ENCODE peak calls at places on chromosomes 2 and 18, in eight cellular contexts. R is HCT116, Z is IMR-90, N is A549, B is K562, Q is GM12878, K is HepG2, P is H1. H is an unnamed sample.

GRCh38 chr2:172972005-172972619 is 103.5 kb upstream of the MAP3K20 start:
- DNase-seq in R (peak; percentile 36), B (peak; percentile 72), N (peak; percentile 53), Z (peak; percentile 48), K (peak; percentile 52), P (peak; percentile 79), Q (no peak), H (peak; percentile 43)

GRCh38 chr18:79943608-79944125 is 7.8 kb downstream of the SLC66A2 start:
- DNase-seq in Q (no peak), R (no peak), B (no peak), N (no peak), K (no peak), Z (no peak), P (no peak), H (no peak)

GRCh38 chr2:145488571-145488970 is 968.7 kb upstream of the ZEB2 start:
- DNase-seq in B (no peak), N (no peak), K (no peak), Z (no peak), P (no peak), R (no peak), Q (no peak), H (no peak)

GRCh38 chr2:212926948-212927347 is 224.5 kb downstream of the IKZF2 start:
- DNase-seq in Q (no peak), N (no peak), P (no peak), R (no peak), Z (no peak), B (no peak), K (no peak), H (no peak)

GRCh38 chr2:152336103-152336853 is 1.3 kb downstream of the FMNL2 start:
- DNase-seq in Q (no peak), K (peak; percentile 41), N (peak; percentile 33), Z (peak; percentile 47), P (peak; percentile 73), B (no peak), R (no peak), H (peak; percentile 74)

GRCh38 chr18:70522183-70522582 is 233.3 kb downstream of the SOCS6 start:
- DNase-seq in Q (no peak), B (no peak), Z (no peak), R (no peak), P (no peak), K (no peak), N (no peak), H (no peak)

GRCh38 chr2:240351826-240352426 is 83.5 kb upstream of the GPC1 start:
- DNase-seq in Z (no peak), B (no peak), K (no peak), Q (no peak), R (no peak), P (no peak), N (no peak), H (peak; percentile 86)

GRCh38 chr2:177328056-177328455 is 63.5 kb upstream of the NFE2L2 start:
- DNase-seq in K (no peak), Z (peak; percentile 69), B (no peak), R (no peak), N (no peak), Q (no peak), P (no peak), H (no peak)

GRCh38 chr18:6476201-6476600 is 61.5 kb upstream of the L3MBTL4 start:
- DNase-seq in Q (no peak), P (no peak), R (no peak), Z (no peak), N (no peak), K (no peak), B (no peak), H (peak; percentile 68)

GRCh38 chr2:24892928-24893327 is 27.1 kb downstream of the ADCY3 start:
- DNase-seq in N (no peak), Q (no peak), K (no peak), R (no peak), Z (peak; percentile 63), B (no peak), P (no peak), H (no peak)

GRCh38 chr2:41856946-41857345 is 190.9 kb upstream of the PKDCC start:
- DNase-seq in P (no peak), Q (no peak), K (no peak), N (no peak), R (no peak), B (no peak), Z (no peak), H (no peak)

GRCh38 chr2:20013061-20013721 is 723 bp upstream of the MATN3 start:
- DNase-seq in N (no peak), B (no peak), Z (no peak), R (no peak), Q (no peak), K (peak; percentile 94), P (peak; percentile 52), H (no peak)

GRCh38 chr2:6053711-6054393 is 361.7 kb downstream of the SOX11 start:
- DNase-seq in K (no peak), R (no peak), N (no peak), B (no peak), Z (no peak), Q (no peak), P (no peak), H (no peak)

GRCh38 chr18:10374195-10374594 is 80.2 kb upstream of the APCDD1 start:
- DNase-seq in Q (no peak), Z (no peak), N (no peak), R (no peak), P (no peak), K (no peak), B (no peak), H (no peak)

GRCh38 chr2:8486141-8486540 is 195.7 kb upstream of the ID2 start:
- DNase-seq in P (no peak), Q (no peak), K (no peak), Z (no peak), N (no peak), R (no peak), B (no peak), H (no peak)

GRCh38 chr2:150994041-150994440 is 267.6 kb downstream of the RBM43 start:
- DNase-seq in P (no peak), R (no peak), Q (no peak), Z (peak; percentile 74), K (no peak), N (no peak), B (no peak), H (no peak)

GRCh38 chr2:1869248-1869647 is 124.9 kb upstream of the PXDN start:
- DNase-seq in Q (no peak), N (no peak), K (no peak), B (no peak), Z (no peak), R (no peak), P (no peak), H (no peak)

GRCh38 chr2:71562518-71562917 is 109.2 kb downstream of the DYSF start:
- DNase-seq in P (no peak), Z (no peak), B (no peak), R (no peak), N (no peak), Q (no peak), K (no peak), H (no peak)

GRCh38 chr18:67513285-67513684 is 3.2 kb downstream of the DSEL start:
- DNase-seq in K (peak; percentile 3), Q (no peak), P (no peak), R (no peak), N (peak; percentile 1), Z (no peak), B (no peak), H (no peak)

GRCh38 chr2:96340493-96341414 is 5.2 kb downstream of the NCAPH start:
- DNase-seq in P (no peak), Z (peak; percentile 64), Q (no peak), N (no peak), R (no peak), K (no peak), B (no peak), H (no peak)

GRCh38 chr2:207765960-207766582 is 3.6 kb downstream of the FZD5 start:
- DNase-seq in Q (no peak), P (no peak), R (no peak), K (no peak), N (no peak), Z (no peak), B (no peak), H (no peak)
- TF ChIP-seq RAD21 in Q (no peak), P (no peak), R (no peak), K (no peak), N (no peak), Z (no peak), B (no peak), H (no peak)

GRCh38 chr18:54672109-54672508 is 81.1 kb downstream of the DYNAP start:
- DNase-seq in K (no peak), B (no peak), Z (no peak), N (no peak), Q (no peak), P (no peak), R (no peak), H (no peak)

GRCh38 chr18:54672846-54673475 is 81.9 kb downstream of the DYNAP start:
- DNase-seq in K (no peak), Q (no peak), P (no peak), N (no peak), B (no peak), Z (no peak), R (no peak), H (no peak)

GRCh38 chr18:54675076-54675475 is 84.0 kb downstream of the DYNAP start:
- DNase-seq in K (no peak), B (no peak), Z (no peak), Q (no peak), P (no peak), N (no peak), R (no peak), H (no peak)

GRCh38 chr18:54671291-54671881 is 80.3 kb downstream of the DYNAP start:
- DNase-seq in Z (peak; percentile 42), Q (no peak), B (peak; percentile 17), R (peak; percentile 24), N (peak; percentile 10), P (no peak), K (peak; percentile 19), H (peak; percentile 39)
- TF ChIP-seq RAD21 in Z (peak; percentile 62), Q (peak; percentile 71), B (peak; percentile 66), R (peak; percentile 75), N (peak; percentile 65), P (peak; percentile 74), K (no peak), H (peak; percentile 80)

DNA sequence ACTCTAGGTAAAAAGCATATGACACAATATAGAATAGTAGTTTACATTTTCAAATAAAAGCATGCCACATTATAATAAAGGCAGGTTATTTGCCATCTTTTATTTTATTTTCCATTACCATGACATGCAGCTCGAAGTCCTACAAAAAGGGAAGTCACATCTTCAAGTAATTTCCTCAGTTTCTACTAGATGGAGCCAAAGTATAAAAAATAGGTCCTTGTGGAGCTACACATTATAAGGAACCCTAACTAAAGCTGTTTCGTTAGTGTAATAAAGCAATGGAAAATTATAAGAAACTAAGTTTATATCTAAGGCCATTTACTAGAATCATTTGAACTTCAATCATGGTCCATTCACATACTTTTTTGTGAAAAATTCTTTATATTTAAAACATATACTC is 674.5 kb downstream of the KCNJ3 start:
- DNase-seq in K (no peak), P (no peak), R (peak; percentile 3), Z (no peak), N (no peak), B (no peak), Q (no peak), H (no peak)
- TF ChIP-seq RAD21 in K (no peak), P (peak; percentile 79), R (peak; percentile 80), Z (peak; percentile 33), N (peak; percentile 59), B (peak; percentile 36), Q (peak; percentile 45), H (peak; percentile 43)

GRCh38 chr2:88199912-88200682 is 30.0 kb downstream of the THNSL2 start:
- DNase-seq in K (peak; percentile 33), B (no peak), P (peak; percentile 73), R (no peak), Q (no peak), N (no peak), Z (no peak), H (peak; percentile 53)
- TF ChIP-seq RAD21 in K (no peak), B (no peak), P (no peak), R (no peak), Q (no peak), N (no peak), Z (no peak), H (no peak)

GRCh38 chr18:36692331-36692730 is 136.5 kb downstream of the TPGS2 start:
- DNase-seq in N (no peak), B (no peak), Q (no peak), K (no peak), P (no peak), R (no peak), Z (peak; percentile 93), H (peak; percentile 37)
- TF ChIP-seq RAD21 in N (no peak), B (no peak), Q (no peak), K (no peak), P (no peak), R (no peak), Z (no peak), H (no peak)